ENCODE peak calls at places on chromosomes 4 and X, in ten cellular contexts. Z is sigmoid colon, W is HFFc6, Q is AG04450, H is stomach, F is RWPE1, O is MCF 10A, K is AG10803, C is heart right ventricle, N is psoas muscle. V is an unnamed sample.

GRCh38 chr4:159765402-159765801 is 662.5 kb downstream of the RAPGEF2 start:
- DNase-seq in Z (no peak), K (no peak), N (no peak), W (no peak), Q (no peak), C (no peak), O (no peak), H (no peak), F (peak), V (no peak)

GRCh38 chr4:176444741-176445140 is 125.0 kb downstream of the SPCS3 start:
- DNase-seq in K (peak), O (peak), F (peak), Q (no peak), H (no peak), W (peak), N (no peak), Z (no peak), C (no peak), V (no peak)

GRCh38 chrX:40931921-40932320 is 153.3 kb upstream of the USP9X start:
- DNase-seq in N (no peak), Q (no peak), O (peak), C (no peak), K (peak), W (peak), F (no peak), H (no peak), Z (no peak), V (no peak)

GRCh38 chr4:87220094-87220831 is at the start of gene KLHL8:
- DNase-seq in Q (peak), H (peak), Z (peak), N (peak), F (peak), W (peak), O (peak), K (peak), C (peak), V (peak)

GRCh38 chr4:40990899-40991265 is 223.5 kb downstream of the APBB2 start:
- DNase-seq in Q (no peak), K (peak), C (no peak), W (no peak), O (peak), H (no peak), F (no peak), Z (no peak), N (no peak), V (no peak)

GRCh38 chrX:107978707-107979307 is 3.4 kb downstream of the TEX13B start:
- DNase-seq in C (no peak), H (no peak), Q (peak), O (peak), N (no peak), K (peak), W (peak), F (peak), Z (no peak), V (no peak)

GRCh38 chr4:168648929-168649328 is 152.1 kb downstream of the PALLD start:
- DNase-seq in H (no peak), Q (no peak), Z (no peak), K (peak), O (no peak), C (no peak), F (peak), N (no peak), W (peak), V (no peak)

GRCh38 chr4:7697326-7697725 is 242.3 kb downstream of the AFAP1 start:
- DNase-seq in C (no peak), N (no peak), W (no peak), H (no peak), Q (no peak), K (peak), F (no peak), Z (no peak), O (no peak), V (no peak)

GRCh38 chr4:76153356-76153755 is 5.2 kb upstream of the NUP54 start:
- DNase-seq in W (no peak), O (no peak), K (no peak), Z (no peak), Q (no peak), N (no peak), F (no peak), H (no peak), C (no peak), V (no peak)

DNA sequence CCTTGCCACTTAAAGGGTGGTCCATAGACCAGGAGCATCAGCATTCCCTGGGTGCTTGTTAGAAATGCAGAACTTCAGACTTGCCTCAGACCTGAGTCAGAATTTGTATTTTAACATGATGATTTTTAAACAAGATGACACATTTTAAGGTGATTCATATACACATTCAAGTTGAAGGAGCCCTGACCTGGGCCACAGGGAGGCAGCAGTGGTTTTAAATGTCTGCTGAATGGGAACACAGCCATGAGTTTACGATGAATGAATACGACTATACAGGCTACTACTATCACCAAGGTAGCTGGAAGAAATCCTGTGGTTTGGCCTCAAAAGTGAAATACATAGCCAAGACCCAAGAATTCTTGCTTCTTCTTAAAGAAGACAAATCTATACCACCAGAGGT is 2.9 kb downstream of the HDAC8 start:
- DNase-seq in C (no peak), Z (no peak), K (peak), F (peak), H (no peak), N (no peak), W (peak), O (peak), Q (no peak), V (no peak)
- TF ChIP-seq CTCF in C (no peak), Z (no peak), K (peak), F (no peak), H (no peak), N (no peak), W (peak), O (peak), Q (peak), V (no peak)

GRCh38 chr4:111650146-111650545 is 495.1 kb upstream of the FAM241A start:
- DNase-seq in Q (no peak), O (no peak), K (no peak), H (no peak), F (no peak), W (no peak), C (no peak), Z (no peak), N (no peak), V (no peak)
- TF ChIP-seq CTCF in Q (no peak), O (no peak), K (no peak), H (no peak), F (no peak), W (no peak), C (no peak), Z (no peak), N (no peak), V (no peak)

DNA sequence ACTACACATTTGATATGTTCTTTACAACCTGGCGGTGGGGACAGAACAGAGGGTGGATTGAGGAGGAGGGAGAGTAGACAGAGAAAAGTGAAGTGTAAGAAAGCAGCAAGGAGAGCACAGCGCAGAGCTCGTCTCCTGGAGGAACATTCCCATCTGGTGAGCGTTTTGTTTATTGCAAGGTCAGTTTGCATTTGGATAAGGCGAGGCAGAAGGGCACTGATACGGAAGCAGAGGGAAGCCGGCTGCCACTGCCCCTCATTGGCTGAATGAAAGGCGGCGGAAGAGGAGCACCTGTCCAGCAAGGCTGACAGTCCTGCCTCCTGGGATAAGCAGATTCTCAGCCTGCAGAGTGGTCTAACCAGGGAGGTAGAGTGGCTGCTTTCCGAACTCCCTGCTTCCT is 83.2 kb downstream of the GPR143 start:
- DNase-seq in W (peak), N (no peak), F (no peak), C (no peak), H (no peak), Q (no peak), K (peak), Z (no peak), O (no peak), V (no peak)
- TF ChIP-seq CTCF in W (peak), N (peak), F (no peak), C (peak), H (peak), Q (peak), K (peak), Z (peak), O (no peak), V (no peak)

GRCh38 chr4:108744307-108744706 is 18.5 kb downstream of the ETNPPL start:
- DNase-seq in N (no peak), K (peak), Q (no peak), Z (no peak), H (no peak), W (no peak), F (no peak), O (no peak), C (no peak), V (no peak)

GRCh38 chr4:108742451-108742850 is 20.4 kb downstream of the ETNPPL start:
- DNase-seq in H (no peak), Z (no peak), F (no peak), O (no peak), W (no peak), N (no peak), C (no peak), Q (no peak), K (no peak), V (no peak)

GRCh38 chr4:108738307-108738706 is 24.5 kb downstream of the ETNPPL start:
- DNase-seq in Z (no peak), C (no peak), W (no peak), K (no peak), N (no peak), H (no peak), Q (no peak), O (peak), F (peak), V (no peak)

GRCh38 chr4:108743021-108743420 is 19.8 kb downstream of the ETNPPL start:
- DNase-seq in Q (no peak), H (no peak), O (no peak), Z (no peak), K (no peak), N (no peak), F (no peak), C (no peak), W (no peak), V (no peak)
- TF ChIP-seq CTCF in Q (no peak), H (no peak), O (no peak), Z (no peak), K (peak), N (no peak), F (no peak), C (no peak), W (peak), V (no peak)

GRCh38 chrX:128438082-128438481 is 385.9 kb upstream of the ACTRT1 start:
- DNase-seq in C (no peak), K (no peak), O (no peak), W (no peak), Q (no peak), N (no peak), Z (no peak), F (no peak), H (no peak), V (no peak)
- TF ChIP-seq CTCF in C (no peak), K (no peak), O (no peak), W (no peak), Q (no peak), N (no peak), Z (no peak), F (no peak), H (no peak), V (no peak)

GRCh38 chrX:150508461-150509367 is 59.7 kb upstream of the MTM1 start:
- DNase-seq in H (peak), Q (no peak), W (no peak), F (no peak), N (peak), K (peak), O (no peak), Z (peak), C (peak), V (no peak)
- TF ChIP-seq CTCF in H (no peak), Q (no peak), W (no peak), F (no peak), N (no peak), K (no peak), O (no peak), Z (no peak), C (no peak), V (no peak)

V was measured in GM10248.